ENCODE peak calls at places on chromosomes 1 and 21, in five cellular contexts. N is endothelial cell; U is frontal cortex; O is effector memory CD8-positive, alpha-beta T cell; D is ascending aorta. S is an unnamed sample.
A peak's percentile ranks its signal among the peaks of the same experiment; 100 is the strongest.

GRCh38 chr1:8702121-8702520 is 115.3 kb downstream of the RERE start:
- DNase-seq in N (peak; percentile 26), U (no peak), O (no peak), D (no peak), S (no peak)

GRCh38 chr1:197272791-197273190 is 4.7 kb downstream of the CRB1 start:
- DNase-seq in N (no peak), U (no peak), O (no peak), D (no peak), S (no peak)

GRCh38 chr1:110259770-110260169 is 49.7 kb downstream of the KCNC4 start:
- DNase-seq in N (no peak), U (no peak), O (no peak), D (no peak), S (peak; percentile 32)

GRCh38 chr1:209926045-209926444 is 12.0 kb upstream of the SYT14 start:
- DNase-seq in N (no peak), U (no peak), O (no peak), D (no peak), S (no peak)

GRCh38 chr21:35651166-35651565 is 409.2 kb downstream of the SETD4 start:
- DNase-seq in N (no peak), U (no peak), O (no peak), D (no peak), S (no peak)

GRCh38 chr1:244201750-244202149 is 150.7 kb downstream of the ZBTB18 start:
- DNase-seq in N (no peak), U (no peak), O (no peak), D (no peak), S (no peak)

GRCh38 chr1:174000274-174000852 is 21.8 kb downstream of the RC3H1 start:
- DNase-seq in N (no peak), U (no peak), O (no peak), D (no peak), S (no peak)

GRCh38 chr1:182157187-182157586 is 95.7 kb upstream of the ZNF648 start:
- DNase-seq in N (no peak), U (no peak), O (no peak), D (no peak), S (no peak)

GRCh38 chr1:43879996-43880395 is 53.6 kb upstream of the ARTN start:
- DNase-seq in N (no peak), U (no peak), O (no peak), D (no peak), S (no peak)

GRCh38 chr1:197695961-197696360 is 79.3 kb downstream of the DENND1B start:
- DNase-seq in N (no peak), U (no peak), O (no peak), D (no peak), S (no peak)

GRCh38 chr1:41713557-41714327 is 205.0 kb downstream of the HIVEP3 start:
- DNase-seq in N (no peak), U (no peak), O (no peak), D (no peak), S (no peak)

GRCh38 chr1:22575532-22576147 is 12.4 kb downstream of the EPHA8 start:
- DNase-seq in N (no peak), U (no peak), O (no peak), D (no peak), S (no peak)

GRCh38 chr1:88736633-88737248 is 52.7 kb downstream of the PKN2 start:
- DNase-seq in N (peak; percentile 42), U (no peak), O (no peak), D (no peak), S (peak; percentile 67)

GRCh38 chr1:214403431-214403830 is 122.5 kb downstream of the SMYD2 start:
- DNase-seq in N (no peak), U (no peak), O (no peak), D (no peak), S (no peak)

GRCh38 chr1:154446292-154446691 is 41.1 kb downstream of the IL6R start:
- DNase-seq in N (no peak), U (no peak), O (no peak), D (no peak), S (no peak)

GRCh38 chr21:38879912-38880577 is 74.3 kb downstream of the ETS2 start:
- DNase-seq in N (no peak), U (no peak), O (no peak), D (no peak), S (no peak)

GRCh38 chr21:32844653-32845443 is 73.3 kb upstream of the PAXBP1 start:
- DNase-seq in N (no peak), U (no peak), O (no peak), D (no peak), S (no peak)

GRCh38 chr1:67746299-67746698 is 61.3 kb downstream of the GADD45A start:
- DNase-seq in N (no peak), U (no peak), O (no peak), D (no peak), S (peak; percentile 43)

GRCh38 chr1:236066828-236067386 is 2.0 kb upstream of the NID1 start:
- DNase-seq in N (no peak), U (no peak), O (peak; percentile 63), D (peak; percentile 15), S (peak; percentile 81)

GRCh38 chr1:206524739-206525364 is 17.5 kb downstream of the RASSF5 start:
- DNase-seq in N (no peak), U (no peak), O (no peak), D (no peak), S (no peak)

GRCh38 chr21:26888256-26888655 is 43.0 kb upstream of the ADAMTS1 start:
- DNase-seq in N (no peak), U (no peak), O (no peak), D (no peak), S (no peak)

GRCh38 chr1:245353915-245354775 is 199.4 kb downstream of the KIF26B start:
- DNase-seq in N (no peak), U (no peak), O (no peak), D (no peak), S (no peak)

GRCh38 chr1:214193691-214194090 is 87.3 kb upstream of the SMYD2 start:
- DNase-seq in N (no peak), U (no peak), O (no peak), D (no peak), S (no peak)

GRCh38 chr1:22792396-22793171 is 81.9 kb downstream of the EPHB2 start:
- DNase-seq in N (no peak), U (no peak), O (no peak), D (no peak), S (no peak)

GRCh38 chr1:179310721-179311120 is 17.1 kb downstream of the SOAT1 start:
- DNase-seq in N (no peak), U (no peak), O (no peak), D (no peak), S (no peak)

GRCh38 chr1:244865028-244865371 is 657 bp upstream of the HNRNPU start:
- DNase-seq in N (peak; percentile 41), U (no peak), O (no peak), D (no peak), S (no peak)

GRCh38 chr1:94514095-94514727 is 27.3 kb downstream of the F3 start:
- DNase-seq in N (peak; percentile 36), U (no peak), O (no peak), D (no peak), S (peak; percentile 58)

GRCh38 chr1:97053275-97053674 is 331.7 kb downstream of the PTBP2 start:
- DNase-seq in N (no peak), U (no peak), O (no peak), D (no peak), S (no peak)

S was measured in KBM-7.